ENCODE peak calls at places on chromosomes 6 and 20, in nine cellular contexts. One of them, this sample, is unnamed. For H3K36me3 and H3K4me1, the result is how much of the 10 kb centered on the place peaks cover.

GRCh38 chr6:89443658-89444057 is 10.7 kb downstream of the ANKRD6 start:
- DNase-seq in IMR-90: no peak
- DNase-seq in pancreas: no peak
- DNase-seq in CD8-positive, alpha-beta memory T cell: no peak
- DNase-seq in ascending aorta: no peak
- DNase-seq in HAP-1: no peak
- DNase-seq in right lobe of liver: no peak
- DNase-seq in transverse colon: no peak
- DNase-seq in GM23338: no peak
- DNase-seq in this sample: no peak

GRCh38 chr6:88867841-88868558 is 95.4 kb downstream of the RNGTT start:
- DNase-seq in IMR-90: peak
- DNase-seq in pancreas: no peak
- DNase-seq in CD8-positive, alpha-beta memory T cell: no peak
- DNase-seq in ascending aorta: no peak
- DNase-seq in HAP-1: no peak
- DNase-seq in right lobe of liver: no peak
- DNase-seq in transverse colon: no peak
- DNase-seq in GM23338: no peak
- DNase-seq in this sample: no peak

GRCh38 chr20:59602546-59603080 is 1.7 kb upstream of the PHACTR3 start:
- DNase-seq in IMR-90: no peak
- DNase-seq in pancreas: no peak
- DNase-seq in CD8-positive, alpha-beta memory T cell: no peak
- DNase-seq in ascending aorta: no peak
- DNase-seq in HAP-1: no peak
- DNase-seq in right lobe of liver: peak
- DNase-seq in transverse colon: no peak
- DNase-seq in GM23338: no peak
- DNase-seq in this sample: no peak

GRCh38 chr20:8271727-8272126 is 139.7 kb downstream of the PLCB1 start:
- DNase-seq in IMR-90: peak
- DNase-seq in pancreas: no peak
- DNase-seq in CD8-positive, alpha-beta memory T cell: no peak
- DNase-seq in ascending aorta: no peak
- DNase-seq in HAP-1: no peak
- DNase-seq in right lobe of liver: no peak
- DNase-seq in transverse colon: no peak
- DNase-seq in GM23338: no peak
- DNase-seq in this sample: no peak

GRCh38 chr6:116279232-116280160 is at the start of gene TSPYL1:
- DNase-seq in IMR-90: peak
- DNase-seq in pancreas: peak
- DNase-seq in CD8-positive, alpha-beta memory T cell: peak
- DNase-seq in ascending aorta: peak
- DNase-seq in HAP-1: peak
- DNase-seq in right lobe of liver: peak
- DNase-seq in transverse colon: peak
- DNase-seq in GM23338: peak
- DNase-seq in this sample: peak

GRCh38 chr6:132060591-132060990 is 109.4 kb upstream of the CCN2 start:
- DNase-seq in IMR-90: peak
- DNase-seq in pancreas: no peak
- DNase-seq in CD8-positive, alpha-beta memory T cell: no peak
- DNase-seq in ascending aorta: no peak
- DNase-seq in HAP-1: no peak
- DNase-seq in right lobe of liver: no peak
- DNase-seq in transverse colon: no peak
- DNase-seq in GM23338: no peak
- DNase-seq in this sample: no peak

GRCh38 chr6:111614833-111615582 is 9.3 kb upstream of the TRAF3IP2 start:
- DNase-seq in IMR-90: no peak
- DNase-seq in pancreas: no peak
- DNase-seq in CD8-positive, alpha-beta memory T cell: no peak
- DNase-seq in ascending aorta: no peak
- DNase-seq in HAP-1: peak
- DNase-seq in right lobe of liver: no peak
- DNase-seq in transverse colon: peak
- DNase-seq in GM23338: peak
- DNase-seq in this sample: peak

GRCh38 chr20:46222521-46223007 is 85.7 kb downstream of the CDH22 start:
- DNase-seq in IMR-90: no peak
- DNase-seq in pancreas: no peak
- DNase-seq in CD8-positive, alpha-beta memory T cell: no peak
- DNase-seq in ascending aorta: no peak
- DNase-seq in HAP-1: no peak
- DNase-seq in right lobe of liver: no peak
- DNase-seq in transverse colon: no peak
- DNase-seq in GM23338: peak
- DNase-seq in this sample: no peak

GRCh38 chr20:2102585-2103453 is 1.2 kb downstream of the STK35 start:
- DNase-seq in IMR-90: peak
- DNase-seq in pancreas: peak
- DNase-seq in CD8-positive, alpha-beta memory T cell: peak
- DNase-seq in ascending aorta: peak
- DNase-seq in HAP-1: peak
- DNase-seq in right lobe of liver: peak
- DNase-seq in transverse colon: peak
- DNase-seq in GM23338: peak
- DNase-seq in this sample: peak

GRCh38 chr6:63764318-63764916 is 128.8 kb downstream of the PHF3 start:
- DNase-seq in IMR-90: peak
- DNase-seq in pancreas: no peak
- DNase-seq in CD8-positive, alpha-beta memory T cell: no peak
- DNase-seq in ascending aorta: no peak
- DNase-seq in HAP-1: no peak
- DNase-seq in right lobe of liver: no peak
- DNase-seq in transverse colon: no peak
- DNase-seq in GM23338: peak
- DNase-seq in this sample: no peak

GRCh38 chr6:87436435-87436834 is 28.7 kb downstream of the CFAP206 start:
- DNase-seq in IMR-90: peak
- DNase-seq in pancreas: peak
- DNase-seq in CD8-positive, alpha-beta memory T cell: peak
- DNase-seq in ascending aorta: no peak
- DNase-seq in HAP-1: peak
- DNase-seq in right lobe of liver: no peak
- DNase-seq in transverse colon: peak
- DNase-seq in GM23338: peak
- DNase-seq in this sample: no peak

GRCh38 chr6:118656822-118657451 is 5.5 kb upstream of the CEP85L start:
- DNase-seq in IMR-90: no peak
- DNase-seq in pancreas: no peak
- DNase-seq in CD8-positive, alpha-beta memory T cell: no peak
- DNase-seq in ascending aorta: no peak
- DNase-seq in HAP-1: no peak
- DNase-seq in right lobe of liver: no peak
- DNase-seq in transverse colon: no peak
- DNase-seq in GM23338: no peak
- DNase-seq in this sample: no peak

GRCh38 chr6:148324297-148325007 is 18.2 kb upstream of the SASH1 start:
- DNase-seq in IMR-90: peak
- DNase-seq in pancreas: no peak
- DNase-seq in CD8-positive, alpha-beta memory T cell: no peak
- DNase-seq in ascending aorta: no peak
- DNase-seq in HAP-1: no peak
- DNase-seq in right lobe of liver: no peak
- DNase-seq in transverse colon: no peak
- DNase-seq in GM23338: no peak
- DNase-seq in this sample: no peak

GRCh38 chr6:5749016-5749665 is 257.6 kb downstream of the NRN1 start:
- DNase-seq in IMR-90: no peak
- DNase-seq in pancreas: no peak
- DNase-seq in CD8-positive, alpha-beta memory T cell: no peak
- DNase-seq in ascending aorta: no peak
- DNase-seq in HAP-1: no peak
- DNase-seq in right lobe of liver: no peak
- DNase-seq in transverse colon: no peak
- DNase-seq in GM23338: no peak
- DNase-seq in this sample: no peak

GRCh38 chr20:57879437-57880115 is 169.8 kb upstream of the PMEPA1 start:
- DNase-seq in IMR-90: no peak
- DNase-seq in pancreas: no peak
- DNase-seq in CD8-positive, alpha-beta memory T cell: no peak
- DNase-seq in ascending aorta: no peak
- DNase-seq in HAP-1: no peak
- DNase-seq in right lobe of liver: no peak
- DNase-seq in transverse colon: no peak
- DNase-seq in GM23338: no peak
- DNase-seq in this sample: no peak

GRCh38 chr20:32445539-32446273 is 87.6 kb downstream of the ASXL1 start:
- DNase-seq in IMR-90: no peak
- DNase-seq in pancreas: no peak
- DNase-seq in CD8-positive, alpha-beta memory T cell: no peak
- DNase-seq in ascending aorta: no peak
- DNase-seq in HAP-1: no peak
- DNase-seq in right lobe of liver: no peak
- DNase-seq in transverse colon: peak
- DNase-seq in GM23338: peak
- DNase-seq in this sample: peak
- H3K36me3 ChIP-seq in IMR-90: half or more
- H3K36me3 ChIP-seq in pancreas: under half
- H3K36me3 ChIP-seq in CD8-positive, alpha-beta memory T cell: under half
- H3K36me3 ChIP-seq in ascending aorta: under half
- H3K36me3 ChIP-seq in HAP-1: under half
- H3K36me3 ChIP-seq in right lobe of liver: under half
- H3K36me3 ChIP-seq in transverse colon: under half
- H3K36me3 ChIP-seq in GM23338: under half
- H3K36me3 ChIP-seq in this sample: under half

GRCh38 chr6:107125771-107126170 is 10.5 kb upstream of the BEND3 start:
- DNase-seq in IMR-90: no peak
- DNase-seq in pancreas: no peak
- DNase-seq in CD8-positive, alpha-beta memory T cell: no peak
- DNase-seq in ascending aorta: no peak
- DNase-seq in HAP-1: no peak
- DNase-seq in right lobe of liver: no peak
- DNase-seq in transverse colon: no peak
- DNase-seq in GM23338: no peak
- DNase-seq in this sample: peak
- H3K4me1 ChIP-seq in IMR-90: under half
- H3K4me1 ChIP-seq in pancreas: under half
- H3K4me1 ChIP-seq in CD8-positive, alpha-beta memory T cell: under half
- H3K4me1 ChIP-seq in ascending aorta: under half
- H3K4me1 ChIP-seq in HAP-1: under half
- H3K4me1 ChIP-seq in right lobe of liver: under half
- H3K4me1 ChIP-seq in transverse colon: under half
- H3K4me1 ChIP-seq in GM23338: under half
- H3K4me1 ChIP-seq in this sample: under half

GRCh38 chr20:38055294-38055693 is 21.7 kb downstream of the RPRD1B start:
- DNase-seq in IMR-90: no peak
- DNase-seq in pancreas: no peak
- DNase-seq in CD8-positive, alpha-beta memory T cell: no peak
- DNase-seq in ascending aorta: no peak
- DNase-seq in HAP-1: no peak
- DNase-seq in right lobe of liver: no peak
- DNase-seq in transverse colon: no peak
- DNase-seq in GM23338: no peak
- DNase-seq in this sample: no peak

GRCh38 chr20:38049800-38050199 is 16.3 kb downstream of the RPRD1B start:
- DNase-seq in IMR-90: peak
- DNase-seq in pancreas: no peak
- DNase-seq in CD8-positive, alpha-beta memory T cell: no peak
- DNase-seq in ascending aorta: no peak
- DNase-seq in HAP-1: no peak
- DNase-seq in right lobe of liver: no peak
- DNase-seq in transverse colon: no peak
- DNase-seq in GM23338: no peak
- DNase-seq in this sample: no peak

GRCh38 chr20:38054647-38055046 is 21.1 kb downstream of the RPRD1B start:
- DNase-seq in IMR-90: no peak
- DNase-seq in pancreas: no peak
- DNase-seq in CD8-positive, alpha-beta memory T cell: no peak
- DNase-seq in ascending aorta: no peak
- DNase-seq in HAP-1: no peak
- DNase-seq in right lobe of liver: no peak
- DNase-seq in transverse colon: no peak
- DNase-seq in GM23338: no peak
- DNase-seq in this sample: no peak

GRCh38 chr20:38050691-38051090 is 17.1 kb downstream of the RPRD1B start:
- DNase-seq in IMR-90: peak
- DNase-seq in pancreas: no peak
- DNase-seq in CD8-positive, alpha-beta memory T cell: no peak
- DNase-seq in ascending aorta: no peak
- DNase-seq in HAP-1: no peak
- DNase-seq in right lobe of liver: no peak
- DNase-seq in transverse colon: no peak
- DNase-seq in GM23338: no peak
- DNase-seq in this sample: no peak

GRCh38 chr20:38052870-38053269 is 19.3 kb downstream of the RPRD1B start:
- DNase-seq in IMR-90: no peak
- DNase-seq in pancreas: no peak
- DNase-seq in CD8-positive, alpha-beta memory T cell: no peak
- DNase-seq in ascending aorta: no peak
- DNase-seq in HAP-1: no peak
- DNase-seq in right lobe of liver: no peak
- DNase-seq in transverse colon: no peak
- DNase-seq in GM23338: no peak
- DNase-seq in this sample: no peak
- H3K36me3 ChIP-seq in IMR-90: under half
- H3K36me3 ChIP-seq in pancreas: under half
- H3K36me3 ChIP-seq in CD8-positive, alpha-beta memory T cell: under half
- H3K36me3 ChIP-seq in ascending aorta: under half
- H3K36me3 ChIP-seq in HAP-1: under half
- H3K36me3 ChIP-seq in right lobe of liver: under half
- H3K36me3 ChIP-seq in transverse colon: under half
- H3K36me3 ChIP-seq in GM23338: under half
- H3K36me3 ChIP-seq in this sample: under half

GRCh38 chr20:9515761-9516657 is 1.6 kb downstream of the LAMP5 start:
- DNase-seq in IMR-90: no peak
- DNase-seq in pancreas: peak
- DNase-seq in CD8-positive, alpha-beta memory T cell: no peak
- DNase-seq in ascending aorta: no peak
- DNase-seq in HAP-1: no peak
- DNase-seq in right lobe of liver: no peak
- DNase-seq in transverse colon: no peak
- DNase-seq in GM23338: peak
- DNase-seq in this sample: peak

GRCh38 chr20:9516658-9516987 is 2.2 kb downstream of the LAMP5 start:
- DNase-seq in IMR-90: no peak
- DNase-seq in pancreas: no peak
- DNase-seq in CD8-positive, alpha-beta memory T cell: no peak
- DNase-seq in ascending aorta: no peak
- DNase-seq in HAP-1: no peak
- DNase-seq in right lobe of liver: no peak
- DNase-seq in transverse colon: no peak
- DNase-seq in GM23338: peak
- DNase-seq in this sample: no peak

GRCh38 chr20:9514461-9515210 is at the start of gene LAMP5:
- DNase-seq in IMR-90: peak
- DNase-seq in pancreas: no peak
- DNase-seq in CD8-positive, alpha-beta memory T cell: no peak
- DNase-seq in ascending aorta: no peak
- DNase-seq in HAP-1: peak
- DNase-seq in right lobe of liver: no peak
- DNase-seq in transverse colon: no peak
- DNase-seq in GM23338: peak
- DNase-seq in this sample: peak

GRCh38 chr20:9515211-9515580 is 806 bp downstream of the LAMP5 start:
- DNase-seq in IMR-90: no peak
- DNase-seq in pancreas: no peak
- DNase-seq in CD8-positive, alpha-beta memory T cell: no peak
- DNase-seq in ascending aorta: no peak
- DNase-seq in HAP-1: no peak
- DNase-seq in right lobe of liver: no peak
- DNase-seq in transverse colon: no peak
- DNase-seq in GM23338: no peak
- DNase-seq in this sample: no peak

GRCh38 chr20:9514072-9514460 is 324 bp upstream of the LAMP5 start:
- DNase-seq in IMR-90: no peak
- DNase-seq in pancreas: no peak
- DNase-seq in CD8-positive, alpha-beta memory T cell: no peak
- DNase-seq in ascending aorta: no peak
- DNase-seq in HAP-1: no peak
- DNase-seq in right lobe of liver: no peak
- DNase-seq in transverse colon: no peak
- DNase-seq in GM23338: peak
- DNase-seq in this sample: no peak
- H3K4me1 ChIP-seq in IMR-90: under half
- H3K4me1 ChIP-seq in pancreas: under half
- H3K4me1 ChIP-seq in CD8-positive, alpha-beta memory T cell: under half
- H3K4me1 ChIP-seq in ascending aorta: under half
- H3K4me1 ChIP-seq in HAP-1: under half
- H3K4me1 ChIP-seq in right lobe of liver: under half
- H3K4me1 ChIP-seq in transverse colon: under half
- H3K4me1 ChIP-seq in GM23338: half or more
- H3K4me1 ChIP-seq in this sample: under half